ENCODE peak calls at places on chromosome 10, in seven cellular contexts. D is SK-N-SH, L is K562, W is HCT116, I is H1, V is GM12878, J is HepG2. G is an unnamed sample.
A peak's percentile ranks its signal among the peaks of the same experiment; 100 is the strongest.

GRCh38 chr10:103683851-103684250 is 171.5 kb downstream of the SH3PXD2A start:
- DNase-seq in J (no peak), D (no peak), L (no peak), V (no peak), I (no peak), W (no peak), G (no peak)

GRCh38 chr10:122459586-122460273 is 1.6 kb upstream of the HTRA1 start:
- DNase-seq in I (no peak), D (no peak), V (no peak), J (no peak), W (no peak), L (no peak), G (no peak)

GRCh38 chr10:70584366-70584765 is 18.2 kb downstream of the PRF1 start:
- DNase-seq in W (no peak), J (no peak), L (no peak), D (no peak), V (no peak), I (no peak), G (no peak)

GRCh38 chr10:76408646-76409045 is 977.2 kb downstream of the LRMDA start:
- DNase-seq in L (no peak), D (no peak), J (no peak), I (no peak), V (no peak), W (no peak), G (no peak)

GRCh38 chr10:125000366-125001312 is 58.7 kb downstream of the ZRANB1 start:
- DNase-seq in V (no peak), W (no peak), J (no peak), I (no peak), L (no peak), D (peak; percentile 83), G (no peak)

GRCh38 chr10:67666416-67667043 is 29.5 kb downstream of the CTNNA3 start:
- DNase-seq in W (peak; percentile 60), I (no peak), J (peak; percentile 21), V (no peak), D (peak; percentile 26), L (peak; percentile 16), G (no peak)

GRCh38 chr10:112026438-112026837 is 157.1 kb downstream of the GPAM start:
- DNase-seq in L (no peak), I (no peak), D (no peak), W (peak; percentile 26), J (no peak), V (no peak), G (no peak)

GRCh38 chr10:119919271-119919670 is 26.7 kb downstream of the SEC23IP start:
- DNase-seq in W (no peak), L (no peak), V (no peak), J (no peak), I (no peak), D (no peak), G (no peak)

GRCh38 chr10:14586901-14587300 is 187.8 kb downstream of the FAM107B start:
- DNase-seq in L (no peak), D (no peak), J (no peak), V (no peak), W (no peak), I (no peak), G (no peak)

GRCh38 chr10:113563306-113564088 is 10.6 kb downstream of the HABP2 start:
- DNase-seq in V (no peak), L (peak; percentile 70), J (peak; percentile 35), I (peak; percentile 91), W (peak; percentile 52), D (peak; percentile 82), G (peak; percentile 63)

GRCh38 chr10:7275761-7276440 is 134.9 kb downstream of the SFMBT2 start:
- DNase-seq in D (no peak), V (no peak), W (no peak), I (no peak), J (no peak), L (no peak), G (no peak)

GRCh38 chr10:31399631-31400030 is 80.6 kb downstream of the ZEB1 start:
- DNase-seq in D (no peak), L (no peak), V (no peak), J (no peak), I (no peak), W (no peak), G (no peak)

GRCh38 chr10:130013938-130014733 is 50.1 kb upstream of the EBF3 start:
- DNase-seq in W (no peak), L (no peak), D (no peak), I (no peak), J (no peak), V (no peak), G (no peak)

GRCh38 chr10:102421645-102422585 is 1.3 kb downstream of the FBXL15 start:
- DNase-seq in D (peak; percentile 33), L (peak; percentile 62), I (peak; percentile 64), J (peak; percentile 28), V (no peak), W (no peak), G (no peak)

GRCh38 chr10:113171662-113172061 is 221.6 kb downstream of the TCF7L2 start:
- DNase-seq in L (no peak), D (peak; percentile 68), V (no peak), I (no peak), J (no peak), W (no peak), G (no peak)

GRCh38 chr10:101485681-101486554 is 102.1 kb downstream of the POLL start:
- DNase-seq in I (no peak), D (peak; percentile 51), W (no peak), V (no peak), J (no peak), L (no peak), G (no peak)

GRCh38 chr10:986137-986825 is 2.0 kb upstream of the GTPBP4 start:
- DNase-seq in J (no peak), V (no peak), I (no peak), D (no peak), L (peak; percentile 36), W (no peak), G (no peak)

GRCh38 chr10:132169031-132169765 is 17.6 kb upstream of the DPYSL4 start:
- DNase-seq in J (no peak), W (no peak), V (no peak), L (no peak), D (no peak), I (no peak), G (no peak)

GRCh38 chr10:2888403-2889004 is 178.8 kb upstream of the PFKP start:
- DNase-seq in I (no peak), L (no peak), V (no peak), J (no peak), D (no peak), W (no peak), G (no peak)

GRCh38 chr10:47266602-47267001 is 33.4 kb upstream of the GDF10 start:
- DNase-seq in D (no peak), V (no peak), I (no peak), L (no peak), J (no peak), W (no peak), G (no peak)

GRCh38 chr10:90890347-90890746 is 18.6 kb downstream of the RPP30 start:
- DNase-seq in J (no peak), D (no peak), I (no peak), W (no peak), L (no peak), V (no peak), G (no peak)

GRCh38 chr10:101839421-101840063 is 4.1 kb downstream of the KCNIP2 start:
- DNase-seq in V (no peak), W (peak; percentile 38), J (no peak), D (peak; percentile 77), I (peak; percentile 85), L (peak; percentile 76), G (no peak)

GRCh38 chr10:133258818-133259602 is 17.7 kb downstream of the ADAM8 start:
- DNase-seq in W (peak; percentile 81), J (peak; percentile 30), I (no peak), V (no peak), L (no peak), D (no peak), G (no peak)

GRCh38 chr10:66538908-66539307 is 386.9 kb upstream of the LRRTM3 start:
- DNase-seq in L (no peak), W (no peak), I (no peak), V (no peak), D (no peak), J (no peak), G (no peak)

GRCh38 chr10:49831352-49832040 is 69.4 kb upstream of the OGDHL start:
- DNase-seq in D (no peak), I (peak; percentile 52), V (no peak), W (no peak), J (no peak), L (no peak), G (peak; percentile 76)

GRCh38 chr10:21702633-21703111 is 168.6 kb downstream of the MLLT10 start:
- DNase-seq in I (no peak), D (no peak), J (no peak), W (no peak), L (no peak), V (peak; percentile 31), G (no peak)

GRCh38 chr10:133475821-133476640 is 22.3 kb downstream of the SCART1 start:
- DNase-seq in J (no peak), I (no peak), L (no peak), V (no peak), D (peak; percentile 6), W (no peak), G (no peak)

GRCh38 chr10:4450981-4451501 is 375.0 kb upstream of the AKR1E2 start:
- DNase-seq in I (no peak), J (no peak), V (no peak), W (no peak), L (no peak), D (no peak), G (no peak)

GRCh38 chr10:99689461-99689860 is 30.2 kb downstream of the ENTPD7 start:
- DNase-seq in J (no peak), W (no peak), V (no peak), I (no peak), L (no peak), D (no peak), G (no peak)
- TF ChIP-seq YY1 in J (no peak), W (no peak), V (no peak), I (no peak), L (no peak), D (no peak), G (no peak)

GRCh38 chr10:73867871-73868631 is 6.3 kb downstream of the CAMK2G start:
- DNase-seq in L (no peak), I (no peak), D (no peak), J (no peak), V (no peak), W (no peak), G (no peak)
- H3K4me3 ChIP-seq in L (no peak overlapping the region), I (no peak overlapping the region), D (no peak overlapping the region), J (no peak overlapping the region), V (no peak overlapping the region), W (no peak overlapping the region), G (no peak overlapping the region)

GRCh38 chr10:61961278-61961677 is 59.8 kb downstream of the ARID5B start:
- DNase-seq in W (no peak), D (no peak), J (no peak), V (peak; percentile 72), L (no peak), I (no peak), G (no peak)
- TF ChIP-seq YY1 in W (no peak), D (no peak), J (no peak), V (no peak), L (no peak), I (no peak), G (no peak)

GRCh38 chr10:11224792-11225448 is 207.2 kb downstream of the CELF2 start:
- DNase-seq in I (no peak), D (no peak), V (no peak), W (no peak), J (no peak), L (no peak), G (no peak)
- H3K4me3 ChIP-seq in I (no peak overlapping the region), D (no peak overlapping the region), V (no peak overlapping the region), W (no peak overlapping the region), J (no peak overlapping the region), L (no peak overlapping the region), G (no peak overlapping the region)

GRCh38 chr10:79162861-79163662 is 94.3 kb downstream of the ZMIZ1 start:
- DNase-seq in D (no peak), W (no peak), V (no peak), L (no peak), I (no peak), J (no peak), G (no peak)
- TF ChIP-seq YY1 in D (no peak), W (no peak), V (no peak), L (no peak), I (no peak), J (no peak), G (no peak)

G was measured in NT2/D1.